ENCODE peak calls at places on chromosomes 16 and 17, in nine cellular contexts. H is myocyte, A is NCI-H2029 treated with DMSO at 0.1 percent for 48 hours, C is NCI-H1105, D is neural progenitor cell, R is cardiac muscle cell, K is colonic mucosa, N is GM13977, Z is choroid plexus epithelial cell. L is an unnamed sample.

GRCh38 chr17:47611372-47612350 is 38.1 kb upstream of the KPNB1 start:
- DNase-seq in H (peak), Z (peak), D (no peak), R (no peak), K (no peak), N (no peak), A (no peak), C (no peak), L (no peak)

GRCh38 chr16:47617732-47618131 is 156.6 kb downstream of the PHKB start:
- DNase-seq in Z (no peak), D (peak), H (no peak), N (no peak), A (no peak), R (no peak), C (no peak), K (no peak), L (no peak)

GRCh38 chr16:25093208-25094061 is 18.1 kb upstream of the LCMT1 start:
- DNase-seq in A (no peak), D (no peak), K (no peak), R (no peak), H (no peak), C (no peak), N (peak), Z (no peak), L (no peak)

GRCh38 chr17:28881533-28882056 is 15.9 kb downstream of the FLOT2 start:
- DNase-seq in R (no peak), C (no peak), N (no peak), H (no peak), K (no peak), Z (no peak), D (no peak), A (no peak), L (no peak)

GRCh38 chr16:68235882-68236803 is at the start of gene ESRP2:
- DNase-seq in K (peak), N (peak), H (no peak), A (peak), D (peak), Z (no peak), C (peak), R (peak), L (peak)

GRCh38 chr17:76252040-76252954 is 12.0 kb upstream of the RNF157 start:
- DNase-seq in C (no peak), R (no peak), Z (peak), D (no peak), N (no peak), A (no peak), H (peak), K (no peak), L (no peak)

GRCh38 chr16:29304251-29304900 is 102.1 kb downstream of the NPIPB11 start:
- DNase-seq in C (no peak), H (peak), A (no peak), R (no peak), K (no peak), N (no peak), D (no peak), Z (no peak), L (no peak)

GRCh38 chr16:54582631-54583250 is 296.2 kb upstream of the IRX3 start:
- DNase-seq in C (no peak), D (peak), K (no peak), A (no peak), R (no peak), Z (no peak), H (no peak), N (no peak), L (no peak)

GRCh38 chr17:45432405-45433113 is at the start of gene ARHGAP27:
- DNase-seq in K (peak), A (no peak), N (peak), Z (peak), H (peak), D (peak), R (peak), C (no peak), L (peak)

GRCh38 chr16:87918866-87919680 is 17.3 kb downstream of the CA5A start:
- DNase-seq in H (no peak), Z (no peak), N (no peak), C (no peak), A (no peak), R (no peak), K (no peak), D (no peak), L (no peak)

GRCh38 chr17:81524063-81524864 is 3.9 kb upstream of the FSCN2 start:
- DNase-seq in K (no peak), C (no peak), D (no peak), R (no peak), N (no peak), A (no peak), H (no peak), Z (no peak), L (no peak)

GRCh38 chr17:17782425-17783120 is 54.2 kb downstream of the SREBF1 start:
- DNase-seq in H (peak), N (peak), C (peak), R (peak), D (peak), Z (no peak), A (no peak), K (peak), L (peak)

GRCh38 chr17:31903401-31903800 is 1.9 kb upstream of the UTP6 start:
- DNase-seq in C (no peak), N (no peak), Z (no peak), A (no peak), D (no peak), R (no peak), K (no peak), H (no peak), L (no peak)

GRCh38 chr16:86338403-86339115 is 171.8 kb upstream of the FOXF1 start:
- DNase-seq in C (no peak), N (no peak), D (no peak), H (no peak), A (no peak), Z (no peak), K (no peak), R (no peak), L (no peak)

GRCh38 chr16:60199154-60199553 is 1465.0 kb upstream of the GOT2 start:
- DNase-seq in H (no peak), C (no peak), A (no peak), N (no peak), D (peak), K (no peak), R (no peak), Z (no peak), L (no peak)

GRCh38 chr16:25707982-25708583 is 16.3 kb downstream of the HS3ST4 start:
- DNase-seq in A (no peak), D (peak), K (peak), N (peak), H (peak), R (peak), Z (peak), C (no peak), L (peak)

GRCh38 chr17:14206891-14207290 is 29.8 kb downstream of the CDRT15 start:
- DNase-seq in D (no peak), Z (no peak), R (no peak), C (no peak), K (no peak), H (no peak), N (no peak), A (no peak), L (peak)

GRCh38 chr17:68356949-68357455 is 65.7 kb downstream of the ARSG start:
- DNase-seq in H (no peak), D (no peak), R (no peak), C (no peak), K (no peak), Z (no peak), N (no peak), A (no peak), L (no peak)

GRCh38 chr17:83109793-83110645 is 30.6 kb downstream of the METRNL start:
- DNase-seq in A (peak), Z (peak), R (peak), D (no peak), H (peak), C (peak), N (no peak), K (peak), L (no peak)

GRCh38 chr16:75333770-75334169 is 82.3 kb upstream of the BCAR1 start:
- DNase-seq in C (no peak), K (no peak), N (no peak), H (no peak), R (no peak), Z (no peak), A (no peak), D (no peak), L (no peak)

GRCh38 chr16:87709677-87710076 is 56.1 kb downstream of the KLHDC4 start:
- DNase-seq in C (no peak), R (no peak), H (no peak), A (no peak), N (no peak), Z (no peak), D (no peak), K (no peak), L (no peak)

GRCh38 chr17:75102385-75102821 is 7.4 kb upstream of the ARMC7 start:
- DNase-seq in H (no peak), C (no peak), D (no peak), N (peak), Z (no peak), R (no peak), A (no peak), K (no peak), L (peak)

GRCh38 chr17:42692489-42692888 is 10.2 kb downstream of the CNTNAP1 start:
- DNase-seq in A (no peak), C (no peak), Z (no peak), H (no peak), K (no peak), N (no peak), D (no peak), R (no peak), L (no peak)

GRCh38 chr17:43563262-43564079 is 17.3 kb upstream of the ETV4 start:
- DNase-seq in H (no peak), K (no peak), N (no peak), R (no peak), C (no peak), D (peak), Z (no peak), A (no peak), L (no peak)

GRCh38 chr16:87317766-87318121 is 552 bp upstream of the C16orf95 start:
- DNase-seq in A (no peak), N (peak), K (peak), H (peak), R (peak), Z (peak), C (no peak), D (no peak), L (no peak)

GRCh38 chr17:38702900-38703741 is 2.0 kb upstream of the MLLT6 start:
- DNase-seq in N (peak), K (peak), D (no peak), H (no peak), Z (no peak), R (no peak), C (no peak), A (no peak), L (peak)

GRCh38 chr16:31064882-31065461 is 9.1 kb downstream of the ZNF668 start:
- DNase-seq in C (no peak), Z (peak), H (peak), N (no peak), D (peak), A (no peak), K (no peak), R (no peak), L (no peak)

GRCh38 chr16:65180986-65181710 is 59.3 kb upstream of the CDH11 start:
- DNase-seq in R (no peak), H (peak), A (no peak), K (no peak), D (no peak), Z (peak), N (no peak), C (no peak), L (no peak)

GRCh38 chr16:66720766-66721165 is 24.2 kb upstream of the CMTM4 start:
- DNase-seq in Z (no peak), C (no peak), H (no peak), N (no peak), A (no peak), D (no peak), R (no peak), K (no peak), L (no peak)

GRCh38 chr17:80105762-80106161 is 4.4 kb downstream of the GAA start:
- DNase-seq in A (no peak), N (no peak), C (no peak), K (no peak), R (no peak), Z (peak), H (no peak), D (no peak), L (no peak)

GRCh38 chr16:57732011-57732410 is 3.6 kb upstream of the KATNB1 start:
- DNase-seq in C (no peak), D (no peak), R (no peak), A (no peak), N (no peak), H (peak), K (no peak), Z (peak), L (no peak)

GRCh38 chr17:17059301-17059890 is 17.1 kb downstream of the MPRIP start:
- DNase-seq in A (no peak), R (no peak), H (no peak), K (no peak), N (no peak), C (no peak), Z (no peak), D (no peak), L (peak)

GRCh38 chr16:65384441-65384840 is 262.6 kb upstream of the CDH11 start:
- DNase-seq in N (no peak), D (no peak), A (no peak), C (no peak), K (no peak), R (no peak), Z (no peak), H (no peak), L (no peak)

GRCh38 chr17:45719335-45720071 is 64.6 kb upstream of the CRHR1 start:
- DNase-seq in A (no peak), N (no peak), H (peak), C (no peak), Z (peak), R (peak), D (peak), K (no peak), L (peak)

L was measured in H9.